ENCODE peak calls at places on chromosomes 12 and 14, in five cellular contexts. P is IMR-90, V is HepG2, U is HCT116, A is endothelial cell of umbilical vein. L is an unnamed sample.

GRCh38 chr12:132163041-132163910 is 19.0 kb downstream of the NOC4L start:
- DNase-seq in U (no peak), A (no peak), V (no peak), P (no peak), L (peak; percentile 37)

GRCh38 chr12:25387136-25388050 is 136.7 kb upstream of the KRAS start:
- DNase-seq in P (peak; percentile 92), U (peak; percentile 84), V (peak; percentile 77), A (peak; percentile 88), L (peak; percentile 91)

GRCh38 chr14:99260652-99261551 is 11.1 kb downstream of the BCL11B start:
- DNase-seq in V (no peak), A (no peak), U (no peak), P (no peak), L (no peak)

GRCh38 chr14:40368314-40368713 is 936.1 kb upstream of the FBXO33 start:
- DNase-seq in U (no peak), P (no peak), A (no peak), V (no peak), L (peak; percentile 87)

GRCh38 chr14:106821119-106821518 is 1294.7 kb downstream of the TMEM121 start:
- DNase-seq in A (no peak), V (no peak), U (no peak), P (no peak), L (no peak)

GRCh38 chr12:51348116-51348515 is 1.6 kb upstream of the CELA1 start:
- DNase-seq in A (no peak), V (no peak), P (no peak), U (no peak), L (no peak)

GRCh38 chr12:109130755-109131521 is 14.6 kb downstream of the ACACB start:
- DNase-seq in U (peak; percentile 10), A (no peak), V (no peak), P (no peak), L (no peak)

GRCh38 chr14:35558680-35559079 is 24.7 kb downstream of the INSM2 start:
- DNase-seq in P (no peak), U (no peak), A (no peak), V (no peak), L (no peak)

GRCh38 chr12:74903522-74903921 is 306.1 kb downstream of the KCNC2 start:
- DNase-seq in V (peak; percentile 9), U (peak; percentile 13), P (no peak), A (no peak), L (peak; percentile 35)

GRCh38 chr12:107992870-107993451 is 136.1 kb upstream of the WSCD2 start:
- DNase-seq in A (peak; percentile 20), U (peak; percentile 56), P (peak; percentile 18), V (peak; percentile 49), L (peak; percentile 66)

GRCh38 chr14:61891251-61891650 is 129.0 kb downstream of the SNAPC1 start:
- DNase-seq in V (no peak), P (peak; percentile 32), A (peak; percentile 14), U (no peak), L (peak; percentile 84)

GRCh38 chr14:68638817-68639517 is 153.9 kb downstream of the ZFP36L1 start:
- DNase-seq in V (no peak), U (no peak), P (no peak), A (peak; percentile 24), L (no peak)

GRCh38 chr14:68592948-68593347 is 199.9 kb downstream of the ZFP36L1 start:
- DNase-seq in V (no peak), U (no peak), A (no peak), P (no peak), L (no peak)

GRCh38 chr12:121911824-121912585 is 6.4 kb upstream of the CFAP251 start:
- DNase-seq in A (no peak), V (no peak), U (no peak), P (no peak), L (no peak)

GRCh38 chr12:54411398-54412241 is 7.4 kb downstream of the ITGA5 start:
- DNase-seq in A (peak; percentile 88), V (no peak), U (no peak), P (peak; percentile 96), L (peak; percentile 87)

GRCh38 chr12:11664101-11664500 is 14.6 kb downstream of the ETV6 start:
- DNase-seq in V (no peak), U (no peak), A (no peak), P (no peak), L (no peak)

GRCh38 chr12:12441051-12441807 is 84.4 kb downstream of the BORCS5 start:
- DNase-seq in P (no peak), U (no peak), A (no peak), V (no peak), L (no peak)

GRCh38 chr14:70257526-70257925 is 68.8 kb upstream of the SLC8A3 start:
- DNase-seq in V (no peak), U (peak; percentile 60), P (no peak), A (no peak), L (peak; percentile 64)

GRCh38 chr12:69824956-69825355 is at the start of gene MYRFL:
- DNase-seq in P (no peak), A (no peak), V (no peak), U (no peak), L (no peak)

GRCh38 chr12:109307051-109307450 is 2.0 kb downstream of the FOXN4 start:
- DNase-seq in V (peak; percentile 76), P (no peak), U (no peak), A (no peak), L (no peak)

GRCh38 chr14:100645200-100645985 is 58.2 kb upstream of the BEGAIN start:
- DNase-seq in P (peak; percentile 76), U (peak; percentile 76), A (peak; percentile 68), V (peak; percentile 75), L (peak; percentile 90)

GRCh38 chr14:54805080-54805479 is 97.5 kb downstream of the GCH1 start:
- DNase-seq in V (no peak), A (no peak), U (no peak), P (no peak), L (no peak)

GRCh38 chr14:91753501-91754128 is 21.7 kb upstream of the CATSPERB start:
- DNase-seq in P (no peak), U (no peak), A (no peak), V (no peak), L (peak; percentile 59)

GRCh38 chr14:65412881-65413738 is 580 bp downstream of the FUT8 start:
- DNase-seq in V (peak; percentile 17), A (peak; percentile 65), U (no peak), P (peak; percentile 73), L (peak; percentile 48)

GRCh38 chr14:100100032-100100405 is 34.8 kb downstream of the EVL start:
- DNase-seq in P (no peak), U (no peak), A (no peak), V (no peak), L (no peak)

GRCh38 chr14:99702115-99702514 is 18.0 kb downstream of the CYP46A1 start:
- DNase-seq in V (no peak), P (no peak), U (no peak), A (no peak), L (no peak)

DNA sequence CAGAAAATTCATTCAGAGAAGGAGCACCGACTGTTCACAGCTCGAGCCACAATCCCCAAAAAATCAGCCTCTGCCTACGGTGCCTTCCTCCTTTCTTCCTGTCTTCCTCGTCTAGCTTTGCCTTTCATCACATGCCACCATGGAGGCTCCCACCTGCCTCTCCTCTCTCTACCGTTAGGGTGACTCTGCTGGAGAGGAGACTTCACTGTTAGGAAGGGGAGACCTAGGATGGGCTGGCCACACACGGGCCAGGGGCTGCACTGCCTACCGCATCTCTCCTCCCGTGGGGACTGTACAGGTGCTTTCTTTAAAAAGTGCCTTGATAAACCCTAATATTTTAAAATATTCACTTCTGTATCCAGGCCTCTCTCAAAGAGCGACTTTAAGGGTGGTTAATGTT is 1104.7 kb downstream of the BCL11B start:
- DNase-seq in U (no peak), P (no peak), A (no peak), V (no peak), L (no peak)
- H3K4me2 ChIP-seq in U (no peak overlapping the region), P (no peak overlapping the region), A (no peak overlapping the region), V (no peak overlapping the region), L (no peak overlapping the region)

GRCh38 chr12:123979566-123979965 is 6.6 kb downstream of the ZNF664 start:
- DNase-seq in U (no peak), V (no peak), P (no peak), A (no peak), L (no peak)

GRCh38 chr12:123983822-123984485 is 10.9 kb downstream of the ZNF664 start:
- DNase-seq in A (peak; percentile 60), V (peak; percentile 74), U (peak; percentile 60), P (peak; percentile 75), L (peak; percentile 84)

GRCh38 chr12:123984903-123985302 is 11.9 kb downstream of the ZNF664 start:
- DNase-seq in V (no peak), A (no peak), U (no peak), P (no peak), L (no peak)

GRCh38 chr12:123986374-123986920 is 13.4 kb downstream of the ZNF664 start:
- DNase-seq in U (no peak), V (no peak), A (no peak), P (no peak), L (no peak)

GRCh38 chr12:123982269-123982668 is 9.3 kb downstream of the ZNF664 start:
- DNase-seq in A (no peak), V (no peak), U (no peak), P (no peak), L (no peak)
- H3K4me2 ChIP-seq in A (no peak overlapping the region), V (no peak overlapping the region), U (no peak overlapping the region), P (no peak overlapping the region), L (no peak overlapping the region)

GRCh38 chr12:94141892-94142291 is 6.5 kb upstream of the PLXNC1 start:
- DNase-seq in P (no peak), V (no peak), U (no peak), A (no peak), L (no peak)

GRCh38 chr12:94146166-94146565 is 2.2 kb upstream of the PLXNC1 start:
- DNase-seq in A (no peak), U (no peak), P (no peak), V (no peak), L (no peak)

GRCh38 chr12:94141004-94141764 is 7.2 kb upstream of the PLXNC1 start:
- DNase-seq in P (no peak), V (no peak), A (no peak), U (no peak), L (no peak)

GRCh38 chr12:94145231-94145979 is 3.0 kb upstream of the PLXNC1 start:
- DNase-seq in V (no peak), A (no peak), P (peak; percentile 55), U (peak; percentile 16), L (peak; percentile 61)

DNA sequence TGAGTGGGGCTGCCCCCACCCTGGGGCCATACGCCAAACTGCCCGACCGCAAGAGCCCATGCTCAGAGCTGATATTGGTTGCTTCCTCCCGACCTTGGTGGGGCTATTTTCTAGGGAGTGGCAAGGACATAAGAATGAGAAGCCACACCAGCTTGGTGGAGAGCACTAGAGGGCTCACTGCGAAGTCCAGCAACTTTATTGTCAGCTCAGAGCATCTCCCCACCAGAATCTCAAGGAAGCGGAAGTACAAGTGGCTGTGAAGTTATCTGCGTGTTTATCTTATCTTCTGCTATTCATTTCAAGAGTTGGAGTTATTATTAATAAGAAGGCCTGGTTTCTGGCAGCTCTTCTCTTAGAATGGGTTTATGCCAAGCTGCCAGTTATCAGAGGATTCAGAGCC is 4.9 kb upstream of the PLXNC1 start:
- DNase-seq in A (no peak), V (no peak), P (no peak), U (no peak), L (no peak)
- H3K4me2 ChIP-seq in A (no peak overlapping the region), V (peak overlapping the region; percentile 34), P (no peak overlapping the region), U (no peak overlapping the region), L (no peak overlapping the region)

DNA sequence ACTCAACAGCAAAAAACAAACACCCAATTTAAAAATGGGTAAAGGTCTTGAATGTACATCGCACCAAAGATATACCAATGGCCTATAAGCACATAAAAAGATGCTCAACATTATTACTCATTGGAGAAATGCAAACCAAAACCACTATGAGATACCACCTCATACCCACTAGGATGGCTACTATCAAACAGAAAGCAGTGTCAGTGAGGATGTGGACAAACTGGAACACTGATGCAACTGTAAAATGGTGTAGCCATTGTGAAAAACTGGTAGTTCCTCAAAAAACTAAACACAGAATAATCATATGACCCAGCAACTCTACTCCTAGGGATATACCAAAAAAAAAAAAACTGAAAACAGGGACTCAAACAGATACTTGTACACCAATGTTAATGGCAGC is 49.3 kb downstream of the CDK17 start:
- DNase-seq in P (no peak), U (no peak), A (no peak), V (no peak), L (no peak)
- H3K4me2 ChIP-seq in P (no peak overlapping the region), U (no peak overlapping the region), A (no peak overlapping the region), V (no peak overlapping the region), L (no peak overlapping the region)